ENCODE peak calls at places on chromosome 13, in nine cellular contexts. One of them, this sample, is unnamed.
A peak's percentile ranks its signal among the peaks of the same experiment; 100 is the strongest.

GRCh38 chr13:30551194-30551593 is 66.5 kb upstream of the USPL1 start:
- DNase-seq in esophagus squamous epithelium: no peak
- DNase-seq in breast epithelium: no peak
- DNase-seq in tibial nerve: no peak
- DNase-seq in aorta: no peak
- DNase-seq in BJ: no peak
- DNase-seq in cardiac muscle cell: peak; percentile 52
- DNase-seq in effector memory CD4-positive, alpha-beta T cell: no peak
- DNase-seq in SK-N-SH: peak; percentile 21
- DNase-seq in this sample: peak; percentile 7

GRCh38 chr13:102128216-102128800 is 273.5 kb downstream of the FGF14 start:
- DNase-seq in esophagus squamous epithelium: no peak
- DNase-seq in breast epithelium: no peak
- DNase-seq in tibial nerve: no peak
- DNase-seq in aorta: no peak
- DNase-seq in BJ: peak; percentile 9
- DNase-seq in cardiac muscle cell: no peak
- DNase-seq in effector memory CD4-positive, alpha-beta T cell: no peak
- DNase-seq in SK-N-SH: no peak
- DNase-seq in this sample: no peak

GRCh38 chr13:38355595-38356120 is 6.0 kb downstream of the UFM1 start:
- DNase-seq in esophagus squamous epithelium: no peak
- DNase-seq in breast epithelium: no peak
- DNase-seq in tibial nerve: no peak
- DNase-seq in aorta: no peak
- DNase-seq in BJ: no peak
- DNase-seq in cardiac muscle cell: no peak
- DNase-seq in effector memory CD4-positive, alpha-beta T cell: no peak
- DNase-seq in SK-N-SH: no peak
- DNase-seq in this sample: no peak

GRCh38 chr13:49784886-49785570 is 7.5 kb downstream of the KPNA3 start:
- DNase-seq in esophagus squamous epithelium: no peak
- DNase-seq in breast epithelium: no peak
- DNase-seq in tibial nerve: no peak
- DNase-seq in aorta: no peak
- DNase-seq in BJ: no peak
- DNase-seq in cardiac muscle cell: no peak
- DNase-seq in effector memory CD4-positive, alpha-beta T cell: no peak
- DNase-seq in SK-N-SH: no peak
- DNase-seq in this sample: peak; percentile 57

GRCh38 chr13:46317120-46317519 is 69.9 kb downstream of the RUBCNL start:
- DNase-seq in esophagus squamous epithelium: no peak
- DNase-seq in breast epithelium: no peak
- DNase-seq in tibial nerve: no peak
- DNase-seq in aorta: no peak
- DNase-seq in BJ: no peak
- DNase-seq in cardiac muscle cell: peak; percentile 58
- DNase-seq in effector memory CD4-positive, alpha-beta T cell: no peak
- DNase-seq in SK-N-SH: no peak
- DNase-seq in this sample: no peak

GRCh38 chr13:87093399-87093798 is 577.8 kb upstream of the SLITRK5 start:
- DNase-seq in esophagus squamous epithelium: no peak
- DNase-seq in breast epithelium: no peak
- DNase-seq in tibial nerve: no peak
- DNase-seq in aorta: no peak
- DNase-seq in BJ: no peak
- DNase-seq in cardiac muscle cell: no peak
- DNase-seq in effector memory CD4-positive, alpha-beta T cell: no peak
- DNase-seq in SK-N-SH: no peak
- DNase-seq in this sample: no peak

GRCh38 chr13:38348890-38349289 is 761 bp upstream of the UFM1 start:
- DNase-seq in esophagus squamous epithelium: no peak
- DNase-seq in breast epithelium: no peak
- DNase-seq in tibial nerve: no peak
- DNase-seq in aorta: no peak
- DNase-seq in BJ: no peak
- DNase-seq in cardiac muscle cell: no peak
- DNase-seq in effector memory CD4-positive, alpha-beta T cell: no peak
- DNase-seq in SK-N-SH: no peak
- DNase-seq in this sample: no peak

GRCh38 chr13:33910267-33910666 is 92.3 kb downstream of the RFC3 start:
- DNase-seq in esophagus squamous epithelium: no peak
- DNase-seq in breast epithelium: no peak
- DNase-seq in tibial nerve: no peak
- DNase-seq in aorta: no peak
- DNase-seq in BJ: no peak
- DNase-seq in cardiac muscle cell: no peak
- DNase-seq in effector memory CD4-positive, alpha-beta T cell: no peak
- DNase-seq in SK-N-SH: no peak
- DNase-seq in this sample: no peak

GRCh38 chr13:102758842-102759241 is 14.7 kb downstream of the TEX30 start:
- DNase-seq in esophagus squamous epithelium: no peak
- DNase-seq in breast epithelium: no peak
- DNase-seq in tibial nerve: no peak
- DNase-seq in aorta: no peak
- DNase-seq in BJ: no peak
- DNase-seq in cardiac muscle cell: no peak
- DNase-seq in effector memory CD4-positive, alpha-beta T cell: no peak
- DNase-seq in SK-N-SH: no peak
- DNase-seq in this sample: no peak

GRCh38 chr13:113209880-113210421 is 538 bp downstream of the CUL4A start:
- DNase-seq in esophagus squamous epithelium: no peak
- DNase-seq in breast epithelium: no peak
- DNase-seq in tibial nerve: no peak
- DNase-seq in aorta: peak; percentile 70
- DNase-seq in BJ: no peak
- DNase-seq in cardiac muscle cell: peak; percentile 59
- DNase-seq in effector memory CD4-positive, alpha-beta T cell: peak; percentile 78
- DNase-seq in SK-N-SH: peak; percentile 75
- DNase-seq in this sample: peak; percentile 84

GRCh38 chr13:38863536-38863935 is 127.1 kb downstream of the STOML3 start:
- DNase-seq in esophagus squamous epithelium: no peak
- DNase-seq in breast epithelium: no peak
- DNase-seq in tibial nerve: no peak
- DNase-seq in aorta: no peak
- DNase-seq in BJ: no peak
- DNase-seq in cardiac muscle cell: no peak
- DNase-seq in effector memory CD4-positive, alpha-beta T cell: no peak
- DNase-seq in SK-N-SH: no peak
- DNase-seq in this sample: no peak

GRCh38 chr13:112720251-112720650 is 30.4 kb downstream of the ATP11A start:
- DNase-seq in esophagus squamous epithelium: no peak
- DNase-seq in breast epithelium: no peak
- DNase-seq in tibial nerve: no peak
- DNase-seq in aorta: no peak
- DNase-seq in BJ: no peak
- DNase-seq in cardiac muscle cell: no peak
- DNase-seq in effector memory CD4-positive, alpha-beta T cell: no peak
- DNase-seq in SK-N-SH: no peak
- DNase-seq in this sample: no peak

GRCh38 chr13:92483894-92484293 is 742.7 kb upstream of the GPC6 start:
- DNase-seq in esophagus squamous epithelium: no peak
- DNase-seq in breast epithelium: no peak
- DNase-seq in tibial nerve: no peak
- DNase-seq in aorta: no peak
- DNase-seq in BJ: no peak
- DNase-seq in cardiac muscle cell: no peak
- DNase-seq in effector memory CD4-positive, alpha-beta T cell: no peak
- DNase-seq in SK-N-SH: no peak
- DNase-seq in this sample: no peak

GRCh38 chr13:46339035-46339666 is 47.9 kb downstream of the RUBCNL start:
- DNase-seq in esophagus squamous epithelium: no peak
- DNase-seq in breast epithelium: no peak
- DNase-seq in tibial nerve: no peak
- DNase-seq in aorta: peak; percentile 72
- DNase-seq in BJ: no peak
- DNase-seq in cardiac muscle cell: peak; percentile 70
- DNase-seq in effector memory CD4-positive, alpha-beta T cell: no peak
- DNase-seq in SK-N-SH: no peak
- DNase-seq in this sample: no peak

GRCh38 chr13:48985751-48986150 is 10.0 kb downstream of the FNDC3A start:
- DNase-seq in esophagus squamous epithelium: no peak
- DNase-seq in breast epithelium: no peak
- DNase-seq in tibial nerve: no peak
- DNase-seq in aorta: no peak
- DNase-seq in BJ: no peak
- DNase-seq in cardiac muscle cell: no peak
- DNase-seq in effector memory CD4-positive, alpha-beta T cell: no peak
- DNase-seq in SK-N-SH: no peak
- DNase-seq in this sample: no peak

GRCh38 chr13:66879971-66880370 is 350.2 kb downstream of the PCDH9 start:
- DNase-seq in esophagus squamous epithelium: no peak
- DNase-seq in breast epithelium: no peak
- DNase-seq in tibial nerve: no peak
- DNase-seq in aorta: no peak
- DNase-seq in BJ: no peak
- DNase-seq in cardiac muscle cell: no peak
- DNase-seq in effector memory CD4-positive, alpha-beta T cell: no peak
- DNase-seq in SK-N-SH: no peak
- DNase-seq in this sample: no peak

DNA sequence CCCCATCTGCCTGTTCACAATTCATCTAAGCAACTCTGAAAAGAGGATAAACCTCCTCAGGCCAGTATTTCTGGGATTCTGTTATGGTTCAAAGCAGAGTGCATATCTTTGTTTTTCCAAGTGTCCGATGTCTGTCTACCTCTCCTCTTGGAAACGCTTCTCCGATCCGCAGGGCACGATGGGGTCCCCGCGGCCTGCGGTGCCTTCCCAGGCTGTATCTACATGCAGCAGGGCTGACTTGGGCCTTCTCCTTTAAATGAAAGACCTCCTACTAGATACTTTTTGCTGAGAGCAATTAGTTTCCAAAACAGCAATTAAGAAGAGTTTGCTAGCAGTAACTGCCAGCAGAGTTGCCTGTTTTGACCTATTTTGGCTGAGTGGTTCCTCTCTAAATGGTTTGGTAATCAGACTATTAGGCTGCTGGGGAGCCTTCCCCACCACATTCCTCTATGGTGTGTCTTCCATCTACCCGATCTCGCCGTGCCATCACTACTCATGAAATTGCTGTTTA is 23.5 kb downstream of the COL4A2 start:
- DNase-seq in esophagus squamous epithelium: no peak
- DNase-seq in breast epithelium: no peak
- DNase-seq in tibial nerve: no peak
- DNase-seq in aorta: peak; percentile 19
- DNase-seq in BJ: no peak
- DNase-seq in cardiac muscle cell: peak; percentile 33
- DNase-seq in effector memory CD4-positive, alpha-beta T cell: no peak
- DNase-seq in SK-N-SH: no peak
- DNase-seq in this sample: no peak
- H3K27me3 ChIP-seq in esophagus squamous epithelium: no peaks in the 10 kb centered on the region
- H3K27me3 ChIP-seq in breast epithelium: no peaks in the 10 kb centered on the region
- H3K27me3 ChIP-seq in tibial nerve: no peaks in the 10 kb centered on the region
- H3K27me3 ChIP-seq in aorta: no peaks in the 10 kb centered on the region
- H3K27me3 ChIP-seq in BJ: no peaks in the 10 kb centered on the region
- H3K27me3 ChIP-seq in cardiac muscle cell: no peaks in the 10 kb centered on the region
- H3K27me3 ChIP-seq in effector memory CD4-positive, alpha-beta T cell: no peaks in the 10 kb centered on the region
- H3K27me3 ChIP-seq in SK-N-SH: no peaks in the 10 kb centered on the region
- H3K27me3 ChIP-seq in this sample: no peaks in the 10 kb centered on the region

DNA sequence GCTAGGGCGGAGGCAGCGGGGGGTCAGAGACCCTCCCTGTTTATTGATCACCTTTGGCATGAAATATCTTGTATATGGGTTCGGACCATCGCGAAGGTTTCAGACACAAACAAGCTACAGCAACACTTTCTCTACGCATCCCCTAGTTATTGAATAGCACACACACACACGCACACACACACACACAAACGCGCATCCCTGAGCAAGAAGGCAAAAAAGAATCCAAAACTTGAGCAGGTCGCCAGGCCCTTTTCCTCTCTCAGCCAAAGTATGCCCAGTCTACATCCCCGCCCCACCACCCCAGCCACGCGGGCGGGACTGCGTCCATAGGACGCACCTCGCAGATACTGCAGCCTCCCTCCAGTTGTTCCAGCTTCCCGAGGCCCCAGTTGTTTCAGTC is 16.0 kb downstream of the POU4F1 start:
- DNase-seq in esophagus squamous epithelium: no peak
- DNase-seq in breast epithelium: no peak
- DNase-seq in tibial nerve: no peak
- DNase-seq in aorta: no peak
- DNase-seq in BJ: no peak
- DNase-seq in cardiac muscle cell: no peak
- DNase-seq in effector memory CD4-positive, alpha-beta T cell: no peak
- DNase-seq in SK-N-SH: no peak
- DNase-seq in this sample: no peak
- H3K27me3 ChIP-seq in esophagus squamous epithelium: peaks cover 10% of the 10 kb centered on the region
- H3K27me3 ChIP-seq in breast epithelium: no peaks in the 10 kb centered on the region
- H3K27me3 ChIP-seq in tibial nerve: peaks cover 77% of the 10 kb centered on the region
- H3K27me3 ChIP-seq in aorta: no peaks in the 10 kb centered on the region
- H3K27me3 ChIP-seq in BJ: peaks cover 9% of the 10 kb centered on the region
- H3K27me3 ChIP-seq in cardiac muscle cell: peaks cover 98% of the 10 kb centered on the region
- H3K27me3 ChIP-seq in effector memory CD4-positive, alpha-beta T cell: peaks cover 47% of the 10 kb centered on the region
- H3K27me3 ChIP-seq in SK-N-SH: peaks cover 13% of the 10 kb centered on the region
- H3K27me3 ChIP-seq in this sample: no peaks in the 10 kb centered on the region

GRCh38 chr13:20360041-20360491 is 127.9 kb upstream of the GJB6 start:
- DNase-seq in esophagus squamous epithelium: no peak
- DNase-seq in breast epithelium: no peak
- DNase-seq in tibial nerve: no peak
- DNase-seq in aorta: no peak
- DNase-seq in BJ: no peak
- DNase-seq in cardiac muscle cell: peak; percentile 66
- DNase-seq in effector memory CD4-positive, alpha-beta T cell: no peak
- DNase-seq in SK-N-SH: no peak
- DNase-seq in this sample: no peak
- H3K27me3 ChIP-seq in esophagus squamous epithelium: no peaks in the 10 kb centered on the region
- H3K27me3 ChIP-seq in breast epithelium: no peaks in the 10 kb centered on the region
- H3K27me3 ChIP-seq in tibial nerve: no peaks in the 10 kb centered on the region
- H3K27me3 ChIP-seq in aorta: no peaks in the 10 kb centered on the region
- H3K27me3 ChIP-seq in BJ: peaks cover 7% of the 10 kb centered on the region
- H3K27me3 ChIP-seq in cardiac muscle cell: no peaks in the 10 kb centered on the region
- H3K27me3 ChIP-seq in effector memory CD4-positive, alpha-beta T cell: no peaks in the 10 kb centered on the region
- H3K27me3 ChIP-seq in SK-N-SH: no peaks in the 10 kb centered on the region
- H3K27me3 ChIP-seq in this sample: peaks cover 100% of the 10 kb centered on the region

DNA sequence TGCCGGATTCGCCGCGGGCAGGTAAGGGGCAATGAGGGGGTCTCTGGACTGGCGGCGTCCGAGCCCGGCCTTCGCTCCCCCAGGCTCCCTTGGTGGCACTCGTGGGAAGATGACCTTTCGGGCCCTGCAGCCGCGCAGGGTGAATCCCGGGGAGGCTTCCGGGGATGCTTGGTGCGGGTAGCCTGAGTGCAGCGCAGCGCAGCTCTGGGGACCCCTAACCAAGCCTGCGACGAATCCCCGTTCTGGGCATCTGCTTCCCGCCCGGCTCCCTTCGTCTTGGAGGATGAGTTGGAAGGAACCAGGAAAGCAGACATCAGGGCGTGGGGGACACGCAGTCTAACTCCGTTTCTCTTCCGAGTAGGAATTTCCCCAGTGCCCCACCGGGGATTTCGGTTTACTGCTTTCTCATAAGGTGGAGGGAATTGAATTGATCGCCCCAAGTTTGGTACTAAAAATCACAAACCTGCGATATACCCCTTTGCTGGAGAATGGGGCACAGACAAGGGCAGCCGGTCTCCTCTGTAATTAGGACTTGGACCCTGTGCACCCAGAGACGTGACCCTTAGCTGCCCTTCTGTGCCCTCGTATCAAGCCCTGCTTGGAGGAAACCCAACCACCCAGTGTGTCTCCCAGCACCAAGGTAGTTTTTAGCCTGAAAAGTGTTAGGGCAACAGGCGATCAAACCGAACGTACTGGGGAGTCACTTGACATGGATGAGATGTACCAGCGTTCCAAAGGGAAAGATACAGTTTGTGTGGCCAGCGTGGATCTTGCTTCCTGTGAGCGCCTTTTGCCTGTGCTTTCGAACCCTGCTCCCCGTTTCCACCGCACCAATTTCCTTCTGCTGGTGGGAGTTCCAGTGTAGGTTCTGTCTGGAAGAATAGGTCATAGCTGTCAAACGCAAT is 1.0 kb downstream of the GPC5 start:
- DNase-seq in esophagus squamous epithelium: no peak
- DNase-seq in breast epithelium: no peak
- DNase-seq in tibial nerve: no peak
- DNase-seq in aorta: no peak
- DNase-seq in BJ: no peak
- DNase-seq in cardiac muscle cell: no peak
- DNase-seq in effector memory CD4-positive, alpha-beta T cell: no peak
- DNase-seq in SK-N-SH: peak; percentile 10
- DNase-seq in this sample: no peak
- H3K27me3 ChIP-seq in esophagus squamous epithelium: peaks cover 25% of the 10 kb centered on the region
- H3K27me3 ChIP-seq in breast epithelium: peaks cover 2% of the 10 kb centered on the region
- H3K27me3 ChIP-seq in tibial nerve: peaks cover 50% of the 10 kb centered on the region
- H3K27me3 ChIP-seq in aorta: no peaks in the 10 kb centered on the region
- H3K27me3 ChIP-seq in BJ: peaks cover 13% of the 10 kb centered on the region
- H3K27me3 ChIP-seq in cardiac muscle cell: peaks cover 78% of the 10 kb centered on the region
- H3K27me3 ChIP-seq in effector memory CD4-positive, alpha-beta T cell: peaks cover 8% of the 10 kb centered on the region
- H3K27me3 ChIP-seq in SK-N-SH: peaks cover 20% of the 10 kb centered on the region
- H3K27me3 ChIP-seq in this sample: no peaks in the 10 kb centered on the region

This sample was measured in WERI-Rb-1.